ENCODE peak calls at places on chromosomes 4 and X, in seven cellular contexts. One of them, this sample, is unnamed. For H3K27me3, the result is how much of the 10 kb centered on the place peaks cover.

GRCh38 chr4:141703497-141703896 is 67.1 kb downstream of the IL15 start:
- DNase-seq in GM23248: no peak
- DNase-seq in heart right ventricle: no peak
- DNase-seq in naive thymus-derived CD4-positive, alpha-beta T cell: no peak
- DNase-seq in endodermal cell: no peak
- DNase-seq in mammary epithelial cell: no peak
- DNase-seq in neuronal stem cell: no peak
- DNase-seq in this sample: peak

GRCh38 chrX:122565952-122566351 is 618.1 kb upstream of the GRIA3 start:
- DNase-seq in GM23248: peak
- DNase-seq in heart right ventricle: peak
- DNase-seq in naive thymus-derived CD4-positive, alpha-beta T cell: no peak
- DNase-seq in endodermal cell: no peak
- DNase-seq in mammary epithelial cell: peak
- DNase-seq in neuronal stem cell: no peak
- DNase-seq in this sample: no peak

GRCh38 chr4:12579172-12579571 is 905.0 kb downstream of the RAB28 start:
- DNase-seq in GM23248: no peak
- DNase-seq in heart right ventricle: no peak
- DNase-seq in naive thymus-derived CD4-positive, alpha-beta T cell: no peak
- DNase-seq in endodermal cell: no peak
- DNase-seq in mammary epithelial cell: no peak
- DNase-seq in neuronal stem cell: no peak
- DNase-seq in this sample: no peak

GRCh38 chr4:118158946-118159345 is 124.7 kb downstream of the NDST3 start:
- DNase-seq in GM23248: no peak
- DNase-seq in heart right ventricle: no peak
- DNase-seq in naive thymus-derived CD4-positive, alpha-beta T cell: no peak
- DNase-seq in endodermal cell: no peak
- DNase-seq in mammary epithelial cell: no peak
- DNase-seq in neuronal stem cell: no peak
- DNase-seq in this sample: no peak

GRCh38 chr4:114688063-114688462 is 89.5 kb downstream of the UGT8 start:
- DNase-seq in GM23248: no peak
- DNase-seq in heart right ventricle: no peak
- DNase-seq in naive thymus-derived CD4-positive, alpha-beta T cell: no peak
- DNase-seq in endodermal cell: no peak
- DNase-seq in mammary epithelial cell: no peak
- DNase-seq in neuronal stem cell: no peak
- DNase-seq in this sample: no peak

GRCh38 chr4:16667464-16667863 is 231.0 kb downstream of the LDB2 start:
- DNase-seq in GM23248: peak
- DNase-seq in heart right ventricle: no peak
- DNase-seq in naive thymus-derived CD4-positive, alpha-beta T cell: no peak
- DNase-seq in endodermal cell: no peak
- DNase-seq in mammary epithelial cell: peak
- DNase-seq in neuronal stem cell: no peak
- DNase-seq in this sample: no peak

GRCh38 chr4:153611679-153612078 is 72.4 kb upstream of the TLR2 start:
- DNase-seq in GM23248: peak
- DNase-seq in heart right ventricle: no peak
- DNase-seq in naive thymus-derived CD4-positive, alpha-beta T cell: no peak
- DNase-seq in endodermal cell: no peak
- DNase-seq in mammary epithelial cell: peak
- DNase-seq in neuronal stem cell: no peak
- DNase-seq in this sample: no peak

GRCh38 chr4:73222466-73223257 is 35.9 kb downstream of the ANKRD17 start:
- DNase-seq in GM23248: peak
- DNase-seq in heart right ventricle: no peak
- DNase-seq in naive thymus-derived CD4-positive, alpha-beta T cell: peak
- DNase-seq in endodermal cell: peak
- DNase-seq in mammary epithelial cell: peak
- DNase-seq in neuronal stem cell: peak
- DNase-seq in this sample: peak

GRCh38 chrX:117510453-117510852 is 606.2 kb downstream of the KLHL13 start:
- DNase-seq in GM23248: no peak
- DNase-seq in heart right ventricle: no peak
- DNase-seq in naive thymus-derived CD4-positive, alpha-beta T cell: no peak
- DNase-seq in endodermal cell: no peak
- DNase-seq in mammary epithelial cell: no peak
- DNase-seq in neuronal stem cell: no peak
- DNase-seq in this sample: peak

GRCh38 chr4:13399257-13399656 is 84.9 kb downstream of the RAB28 start:
- DNase-seq in GM23248: peak
- DNase-seq in heart right ventricle: no peak
- DNase-seq in naive thymus-derived CD4-positive, alpha-beta T cell: no peak
- DNase-seq in endodermal cell: no peak
- DNase-seq in mammary epithelial cell: peak
- DNase-seq in neuronal stem cell: no peak
- DNase-seq in this sample: no peak

GRCh38 chr4:41748788-41749445 is 392 bp upstream of the PHOX2B start:
- DNase-seq in GM23248: no peak
- DNase-seq in heart right ventricle: no peak
- DNase-seq in naive thymus-derived CD4-positive, alpha-beta T cell: no peak
- DNase-seq in endodermal cell: no peak
- DNase-seq in mammary epithelial cell: no peak
- DNase-seq in neuronal stem cell: peak
- DNase-seq in this sample: no peak
- H3K27me3 ChIP-seq in GM23248: half or more
- H3K27me3 ChIP-seq in heart right ventricle: half or more
- H3K27me3 ChIP-seq in naive thymus-derived CD4-positive, alpha-beta T cell: under half
- H3K27me3 ChIP-seq in endodermal cell: half or more
- H3K27me3 ChIP-seq in mammary epithelial cell: half or more
- H3K27me3 ChIP-seq in neuronal stem cell: half or more
- H3K27me3 ChIP-seq in this sample: half or more

GRCh38 chr4:186414365-186414764 is 141.0 kb downstream of the MTNR1A start:
- DNase-seq in GM23248: no peak
- DNase-seq in heart right ventricle: no peak
- DNase-seq in naive thymus-derived CD4-positive, alpha-beta T cell: no peak
- DNase-seq in endodermal cell: no peak
- DNase-seq in mammary epithelial cell: no peak
- DNase-seq in neuronal stem cell: no peak
- DNase-seq in this sample: peak
- H3K27me3 ChIP-seq in GM23248: under half
- H3K27me3 ChIP-seq in heart right ventricle: under half
- H3K27me3 ChIP-seq in naive thymus-derived CD4-positive, alpha-beta T cell: under half
- H3K27me3 ChIP-seq in endodermal cell: under half
- H3K27me3 ChIP-seq in mammary epithelial cell: under half
- H3K27me3 ChIP-seq in neuronal stem cell: under half
- H3K27me3 ChIP-seq in this sample: under half

GRCh38 chrX:153571159-153571908 is 27.6 kb downstream of the CCNQ start:
- DNase-seq in GM23248: no peak
- DNase-seq in heart right ventricle: no peak
- DNase-seq in naive thymus-derived CD4-positive, alpha-beta T cell: no peak
- DNase-seq in endodermal cell: no peak
- DNase-seq in mammary epithelial cell: no peak
- DNase-seq in neuronal stem cell: no peak
- DNase-seq in this sample: no peak
- H3K27me3 ChIP-seq in GM23248: under half
- H3K27me3 ChIP-seq in heart right ventricle: under half
- H3K27me3 ChIP-seq in naive thymus-derived CD4-positive, alpha-beta T cell: under half
- H3K27me3 ChIP-seq in endodermal cell: under half
- H3K27me3 ChIP-seq in mammary epithelial cell: under half
- H3K27me3 ChIP-seq in neuronal stem cell: half or more
- H3K27me3 ChIP-seq in this sample: under half

GRCh38 chrX:107507093-107507743 is 57.8 kb downstream of the FRMPD3 start:
- DNase-seq in GM23248: no peak
- DNase-seq in heart right ventricle: no peak
- DNase-seq in naive thymus-derived CD4-positive, alpha-beta T cell: no peak
- DNase-seq in endodermal cell: no peak
- DNase-seq in mammary epithelial cell: no peak
- DNase-seq in neuronal stem cell: no peak
- DNase-seq in this sample: no peak

GRCh38 chrX:107507744-107508117 is 58.3 kb downstream of the FRMPD3 start:
- DNase-seq in GM23248: no peak
- DNase-seq in heart right ventricle: no peak
- DNase-seq in naive thymus-derived CD4-positive, alpha-beta T cell: no peak
- DNase-seq in endodermal cell: no peak
- DNase-seq in mammary epithelial cell: no peak
- DNase-seq in neuronal stem cell: no peak
- DNase-seq in this sample: no peak

GRCh38 chrX:107503996-107504395 is 54.5 kb downstream of the FRMPD3 start:
- DNase-seq in GM23248: no peak
- DNase-seq in heart right ventricle: no peak
- DNase-seq in naive thymus-derived CD4-positive, alpha-beta T cell: no peak
- DNase-seq in endodermal cell: no peak
- DNase-seq in mammary epithelial cell: no peak
- DNase-seq in neuronal stem cell: no peak
- DNase-seq in this sample: no peak

GRCh38 chrX:107506596-107507031 is 57.2 kb downstream of the FRMPD3 start:
- DNase-seq in GM23248: no peak
- DNase-seq in heart right ventricle: no peak
- DNase-seq in naive thymus-derived CD4-positive, alpha-beta T cell: no peak
- DNase-seq in endodermal cell: peak
- DNase-seq in mammary epithelial cell: no peak
- DNase-seq in neuronal stem cell: no peak
- DNase-seq in this sample: no peak

DNA sequence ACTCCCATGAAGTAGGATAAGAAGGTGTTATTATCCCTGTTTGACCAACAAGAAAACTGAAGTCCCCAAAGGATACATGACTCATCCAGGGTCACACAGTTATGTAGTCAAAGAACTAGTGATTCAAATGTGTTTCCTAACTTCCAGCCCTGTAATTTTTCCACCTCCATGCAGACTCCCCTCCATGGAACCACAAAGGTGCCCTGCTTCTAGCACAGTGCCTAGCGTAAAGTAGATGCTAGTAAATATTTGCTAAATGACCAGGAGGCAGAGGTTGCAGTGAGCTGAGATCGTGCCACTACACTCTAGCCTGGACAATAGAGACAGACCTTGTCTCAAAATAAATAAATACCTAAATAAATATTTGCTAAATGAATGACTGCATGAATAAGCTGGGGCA is 55.8 kb downstream of the FRMPD3 start:
- DNase-seq in GM23248: no peak
- DNase-seq in heart right ventricle: no peak
- DNase-seq in naive thymus-derived CD4-positive, alpha-beta T cell: no peak
- DNase-seq in endodermal cell: no peak
- DNase-seq in mammary epithelial cell: no peak
- DNase-seq in neuronal stem cell: no peak
- DNase-seq in this sample: no peak
- H3K27me3 ChIP-seq in GM23248: under half
- H3K27me3 ChIP-seq in heart right ventricle: under half
- H3K27me3 ChIP-seq in naive thymus-derived CD4-positive, alpha-beta T cell: under half
- H3K27me3 ChIP-seq in endodermal cell: half or more
- H3K27me3 ChIP-seq in mammary epithelial cell: under half
- H3K27me3 ChIP-seq in neuronal stem cell: under half
- H3K27me3 ChIP-seq in this sample: under half

This sample was measured in small intestine.